ENCODE peak calls at places on chromosomes 11 and 22, in four cellular contexts. A, B, W and L are unnamed samples.

GRCh38 chr11:119729581-119730346 is 764 bp upstream of the NECTIN1 start:
- DNase-seq in A (peak), B (no peak), W (no peak), L (no peak)

GRCh38 chr11:115222863-115223530 is 281.2 kb downstream of the CADM1 start:
- DNase-seq in A (no peak), B (no peak), W (no peak), L (no peak)

GRCh38 chr11:19498986-19499669 is 213.5 kb upstream of the NAV2 start:
- DNase-seq in A (peak), B (no peak), W (no peak), L (no peak)

GRCh38 chr11:7143908-7144307 is 55.1 kb downstream of the RBMXL2 start:
- DNase-seq in A (peak), B (no peak), W (no peak), L (no peak)

GRCh38 chr11:76044750-76045320 is 161.5 kb downstream of the WNT11 start:
- DNase-seq in A (no peak), B (no peak), W (no peak), L (no peak)

GRCh38 chr22:19289475-19290161 is 1.9 kb downstream of the CLTCL1 start:
- DNase-seq in A (peak), B (no peak), W (no peak), L (no peak)

GRCh38 chr11:121497176-121497995 is 44.6 kb upstream of the SORL1-AS1 start:
- DNase-seq in A (no peak), B (no peak), W (no peak), L (no peak)

GRCh38 chr11:61730222-61730994 is 22.0 kb upstream of the MYRF start:
- DNase-seq in A (peak), B (no peak), W (no peak), L (no peak)

GRCh38 chr11:117882539-117882938 is 6.1 kb upstream of the FXYD6 start:
- DNase-seq in A (no peak), B (peak), W (no peak), L (no peak)

GRCh38 chr11:7494086-7494775 is 8.9 kb downstream of the OLFML1 start:
- DNase-seq in A (no peak), B (no peak), W (no peak), L (no peak)

GRCh38 chr11:16632295-16633200 is 105.9 kb upstream of the C11orf58 start:
- DNase-seq in A (peak), B (no peak), W (no peak), L (no peak)

GRCh38 chr11:101436511-101437142 is 147.2 kb downstream of the TRPC6 start:
- DNase-seq in A (peak), B (no peak), W (no peak), L (no peak)